ENCODE peak calls at places on chromosomes 5 and 9, in four cellular contexts. L is K562, E is GM12878, G is HepG2. C is an unnamed sample.

GRCh38 chr5:15209053-15209762 is 290.8 kb upstream of the FBXL7 start:
- DNase-seq in E (no peak), G (no peak), L (no peak), C (peak)

GRCh38 chr5:124057161-124057814 is 545.3 kb downstream of the CSNK1G3 start:
- DNase-seq in E (peak), G (no peak), L (no peak), C (no peak)

GRCh38 chr9:90846770-90847419 is 45.3 kb downstream of the SYK start:
- DNase-seq in E (no peak), L (no peak), G (no peak), C (no peak)

GRCh38 chr5:32500206-32500605 is 55.7 kb upstream of the ZFR start:
- DNase-seq in E (no peak), G (no peak), L (no peak), C (no peak)

GRCh38 chr5:180194410-180195345 is 14.3 kb downstream of the RASGEF1C start:
- DNase-seq in E (no peak), G (no peak), L (no peak), C (no peak)

GRCh38 chr9:122379340-122379739 is 8.5 kb downstream of the PTGS1 start:
- DNase-seq in E (no peak), L (peak), G (no peak), C (no peak)

GRCh38 chr5:109516385-109516784 is 106.6 kb upstream of the PJA2 start:
- DNase-seq in G (no peak), L (no peak), E (no peak), C (no peak)

GRCh38 chr9:4297151-4297794 is 2.6 kb downstream of the GLIS3 start:
- DNase-seq in L (peak), E (no peak), G (peak), C (peak)

GRCh38 chr5:144395704-144396103 is 225.0 kb downstream of the KCTD16 start:
- DNase-seq in L (no peak), G (no peak), E (no peak), C (no peak)

GRCh38 chr9:114155967-114156294 is 594 bp downstream of the COL27A1 start:
- DNase-seq in E (no peak), G (no peak), L (no peak), C (peak)

GRCh38 chr9:21096901-21097255 is 19.1 kb upstream of the IFNB1 start:
- DNase-seq in E (no peak), L (no peak), G (no peak), C (no peak)

GRCh38 chr5:29811914-29812679 is 1381.4 kb upstream of the CDH6 start:
- DNase-seq in G (peak), L (no peak), E (no peak), C (no peak)

GRCh38 chr5:88815048-88815789 is 67.8 kb downstream of the MEF2C start:
- DNase-seq in G (no peak), E (no peak), L (no peak), C (no peak)

GRCh38 chr9:102587231-102587630 is 407.9 kb upstream of the CYLC2 start:
- DNase-seq in G (no peak), L (no peak), E (no peak), C (no peak)

GRCh38 chr5:160463227-160463626 is 41.6 kb downstream of the PTTG1 start:
- DNase-seq in G (no peak), L (no peak), E (no peak), C (no peak)

GRCh38 chr5:151155777-151156731 is 1.5 kb downstream of the ANXA6 start:
- DNase-seq in G (peak), L (no peak), E (no peak), C (peak)

GRCh38 chr5:135223891-135224625 is 175.0 kb downstream of the MACROH2A1 start:
- DNase-seq in E (no peak), G (no peak), L (no peak), C (no peak)

GRCh38 chr9:89428901-89429890 is 68.7 kb downstream of the SEMA4D start:
- DNase-seq in L (peak), E (no peak), G (no peak), C (no peak)

GRCh38 chr5:83844320-83845068 is 123.8 kb upstream of the HAPLN1 start:
- DNase-seq in E (peak), G (no peak), L (no peak), C (no peak)

GRCh38 chr9:92671323-92671722 is 1.4 kb upstream of the IPPK start:
- DNase-seq in E (no peak), L (peak), G (peak), C (no peak)

GRCh38 chr5:72117281-72117680 is 10.0 kb downstream of the MAP1B start:
- DNase-seq in G (no peak), L (no peak), E (no peak), C (no peak)

GRCh38 chr9:12640021-12640587 is 53.1 kb upstream of the TYRP1 start:
- DNase-seq in G (peak), L (no peak), E (no peak), C (peak)

GRCh38 chr5:82537646-82538306 is 259.6 kb upstream of the RPS23 start:
- DNase-seq in L (no peak), G (no peak), E (no peak), C (peak)

GRCh38 chr5:150239099-150239793 is 49.4 kb downstream of the SLC6A7 start:
- DNase-seq in G (no peak), E (no peak), L (no peak), C (no peak)

GRCh38 chr5:35856186-35857003 is at the start of gene IL7R:
- DNase-seq in E (no peak), G (no peak), L (no peak), C (no peak)
- TF ChIP-seq NFIC in E (no peak), G (no peak), L (no peak), C (no peak)

GRCh38 chr5:16992444-16992843 is 56.4 kb upstream of the MYO10 start:
- DNase-seq in L (no peak), G (no peak), E (no peak), C (no peak)
- TF ChIP-seq NFIC in L (no peak), G (no peak), E (no peak), C (no peak)

GRCh38 chr9:129287595-129288305 is 109.7 kb upstream of the IER5L start:
- DNase-seq in G (no peak), L (no peak), E (no peak), C (no peak)
- TF ChIP-seq NFIC in G (no peak), L (no peak), E (no peak), C (no peak)

GRCh38 chr9:95623614-95624013 is 106.8 kb upstream of the PTCH1 start:
- DNase-seq in G (no peak), E (no peak), L (no peak), C (no peak)

GRCh38 chr9:95626341-95626740 is 109.6 kb upstream of the PTCH1 start:
- DNase-seq in G (no peak), E (no peak), L (no peak), C (no peak)

GRCh38 chr9:95626885-95627558 is 110.3 kb upstream of the PTCH1 start:
- DNase-seq in G (no peak), E (no peak), L (no peak), C (no peak)

GRCh38 chr9:95629585-95629984 is 112.8 kb upstream of the PTCH1 start:
- DNase-seq in L (no peak), E (no peak), G (no peak), C (no peak)

DNA sequence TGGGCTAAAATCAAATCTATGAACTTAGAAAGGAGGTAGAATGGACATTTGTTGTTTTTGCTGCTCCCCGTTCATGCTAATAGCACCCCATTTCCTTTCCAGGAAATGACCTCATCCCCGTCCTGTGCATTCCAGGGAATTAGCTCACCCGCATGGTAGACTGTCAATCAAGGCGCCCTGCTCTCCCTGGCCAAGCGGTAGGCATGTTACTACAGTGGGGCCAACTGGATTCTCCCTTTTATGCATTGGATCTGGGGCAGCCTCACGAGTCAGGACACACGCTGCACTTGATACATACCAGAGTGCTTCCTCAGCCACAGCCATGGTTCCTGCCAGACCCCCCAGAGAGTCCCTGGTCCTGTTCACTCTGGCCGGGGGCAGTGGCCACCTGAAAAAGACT is 111.0 kb upstream of the PTCH1 start:
- DNase-seq in E (no peak), L (no peak), G (no peak), C (no peak)
- TF ChIP-seq NFIC in E (no peak), L (no peak), G (no peak), C (no peak)

DNA sequence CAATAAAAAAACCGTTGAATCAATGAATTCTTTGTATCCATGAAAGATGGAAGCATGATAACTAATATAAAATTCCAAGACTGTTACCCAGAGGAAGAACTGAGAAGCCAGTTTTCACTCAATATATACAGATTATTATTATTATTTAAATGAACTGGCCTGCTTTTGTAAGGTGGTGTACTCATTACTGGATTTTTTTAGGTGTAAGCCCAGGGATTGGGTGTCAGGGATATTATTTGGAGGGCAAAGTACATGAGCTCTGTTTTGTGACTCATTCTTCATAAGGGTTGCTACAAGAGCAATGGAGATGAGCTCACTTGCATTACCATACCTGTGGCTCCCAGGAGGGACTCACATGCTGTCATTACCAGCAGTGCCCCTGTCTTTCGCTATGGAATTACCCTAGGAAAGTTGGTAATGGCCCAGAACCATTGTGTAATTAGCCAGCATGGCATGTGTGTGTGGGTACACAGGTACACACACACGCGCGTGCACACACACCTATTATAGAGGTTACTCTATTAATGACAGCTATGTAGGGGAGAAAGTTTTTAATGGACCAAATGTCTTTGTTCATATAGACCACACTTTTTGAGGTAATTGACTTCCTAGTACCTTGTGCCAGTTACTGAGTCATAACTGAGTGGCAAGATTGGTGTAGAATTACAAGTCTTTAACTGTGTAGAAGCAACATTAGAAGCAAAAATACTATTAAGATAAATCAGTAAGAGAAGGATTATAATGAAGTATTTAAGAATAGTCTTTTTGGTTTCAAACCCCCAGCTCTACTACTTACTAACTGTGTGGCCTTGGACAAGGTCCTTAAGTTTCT is 143.4 kb downstream of the GDNF start:
- DNase-seq in G (peak), L (no peak), E (no peak), C (no peak)
- TF ChIP-seq NFIC in G (no peak), L (no peak), E (no peak), C (peak)

GRCh38 chr9:127690735-127691134 is 16.1 kb upstream of the CFAP157 start:
- DNase-seq in L (no peak), E (no peak), G (no peak), C (no peak)

GRCh38 chr9:127684576-127684975 is 22.2 kb upstream of the CFAP157 start:
- DNase-seq in E (no peak), L (no peak), G (no peak), C (no peak)

GRCh38 chr9:127689332-127690000 is 17.3 kb upstream of the CFAP157 start:
- DNase-seq in E (no peak), L (no peak), G (no peak), C (no peak)

GRCh38 chr9:127683723-127684122 is 23.1 kb upstream of the CFAP157 start:
- DNase-seq in E (no peak), G (no peak), L (no peak), C (no peak)

GRCh38 chr9:127686461-127687393 is 20.1 kb upstream of the CFAP157 start:
- DNase-seq in G (no peak), E (no peak), L (no peak), C (no peak)
- TF ChIP-seq NFIC in G (no peak), E (no peak), L (no peak), C (no peak)

GRCh38 chr5:54317511-54318260 is 7.3 kb upstream of the ARL15 start:
- DNase-seq in E (no peak), G (no peak), L (no peak), C (no peak)
- TF ChIP-seq NFIC in E (no peak), G (no peak), L (no peak), C (no peak)

GRCh38 chr9:109179801-109180523 is 12.9 kb upstream of the FRRS1L start:
- DNase-seq in G (no peak), L (no peak), E (no peak), C (no peak)
- TF ChIP-seq NFIC in G (no peak), L (no peak), E (no peak), C (no peak)

C was measured in SK-N-SH.